ENCODE peak calls at places on chromosomes 2 and 18, in ten cellular contexts. D is transverse colon, B is cardiac muscle cell, I is upper lobe of left lung, G is foreskin keratinocyte, U is cardiac fibroblast, C is IMR-90, V is AG04450, H is BE2C, E is neural crest cell. Y is an unnamed sample.

GRCh38 chr2:240319855-240320560 is 115.5 kb upstream of the GPC1 start:
- DNase-seq in E (no peak), B (peak), H (no peak), V (peak), U (peak), I (peak), D (no peak), C (peak), G (peak), Y (no peak)

GRCh38 chr2:171541202-171541884 is 19.1 kb downstream of the CYBRD1 start:
- DNase-seq in B (no peak), D (no peak), G (no peak), E (no peak), C (no peak), U (no peak), V (no peak), H (no peak), I (no peak), Y (no peak)

GRCh38 chr2:45822272-45822630 is 170.8 kb downstream of the PRKCE start:
- DNase-seq in I (peak), D (no peak), C (peak), G (no peak), B (no peak), V (no peak), H (no peak), U (no peak), E (no peak), Y (no peak)

GRCh38 chr2:144351687-144352086 is 168.2 kb downstream of the ZEB2 start:
- DNase-seq in G (no peak), V (no peak), B (no peak), U (no peak), C (peak), D (no peak), I (no peak), E (no peak), H (no peak), Y (no peak)

GRCh38 chr18:55779711-55780590 is 192.0 kb upstream of the TCF4 start:
- DNase-seq in H (peak), B (peak), C (peak), V (no peak), E (peak), U (peak), D (peak), G (no peak), I (peak), Y (peak)

GRCh38 chr2:109356251-109357035 is 227.4 kb downstream of the SH3RF3 start:
- DNase-seq in G (no peak), V (no peak), H (no peak), B (no peak), I (no peak), E (no peak), U (no peak), D (no peak), C (no peak), Y (no peak)

GRCh38 chr2:106956879-106957278 is 70.9 kb upstream of the ST6GAL2 start:
- DNase-seq in G (peak), D (no peak), B (peak), C (peak), V (peak), I (no peak), H (peak), U (peak), E (no peak), Y (no peak)

GRCh38 chr2:72325592-72326422 is 178.1 kb upstream of the CYP26B1 start:
- DNase-seq in E (no peak), H (peak), G (no peak), V (no peak), D (peak), I (no peak), U (peak), C (peak), B (peak), Y (peak)

GRCh38 chr18:59357928-59358327 is 1.1 kb downstream of the LMAN1 start:
- DNase-seq in I (no peak), G (peak), D (no peak), B (peak), V (peak), U (peak), E (no peak), C (peak), H (no peak), Y (no peak)

GRCh38 chr2:180607501-180608060 is 372.8 kb upstream of the UBE2E3 start:
- DNase-seq in G (no peak), I (no peak), V (no peak), D (no peak), E (no peak), B (no peak), U (no peak), C (no peak), H (no peak), Y (no peak)

DNA sequence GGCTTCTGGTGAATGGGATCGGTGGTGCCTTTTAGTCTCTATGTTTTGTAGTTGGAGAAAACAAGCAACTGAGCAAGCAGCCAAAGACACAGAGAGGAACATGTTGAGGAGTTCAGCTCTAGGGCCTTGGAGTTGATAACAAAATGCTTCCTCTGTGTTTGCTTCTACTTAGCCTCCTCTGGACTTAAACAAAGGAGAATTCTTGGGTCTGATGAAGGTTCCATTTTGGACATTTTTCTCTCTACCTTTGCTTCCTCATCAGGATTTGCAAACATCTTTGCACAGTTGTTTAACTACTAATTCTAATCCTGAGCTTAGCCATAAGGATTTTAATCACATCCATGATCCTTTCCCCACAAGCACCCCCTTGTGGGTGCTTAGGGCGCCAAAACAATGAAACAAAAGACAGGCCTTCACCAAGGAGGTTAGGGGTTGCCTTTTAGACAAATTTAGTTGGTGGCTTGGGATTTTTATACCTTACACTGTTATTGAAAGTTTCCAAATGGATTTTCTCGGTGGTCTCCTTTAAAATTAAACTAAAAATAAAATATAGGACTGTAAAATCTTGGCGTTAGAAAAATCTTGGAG is 148.5 kb upstream of the SATB2 start:
- DNase-seq in D (no peak), U (no peak), B (peak), C (no peak), H (no peak), I (no peak), V (no peak), G (no peak), E (no peak), Y (no peak)
- TF ChIP-seq CTCF in D (no peak), U (peak), B (peak), C (peak), H (peak), I (no peak), V (peak), G (peak), E (peak), Y (no peak)

DNA sequence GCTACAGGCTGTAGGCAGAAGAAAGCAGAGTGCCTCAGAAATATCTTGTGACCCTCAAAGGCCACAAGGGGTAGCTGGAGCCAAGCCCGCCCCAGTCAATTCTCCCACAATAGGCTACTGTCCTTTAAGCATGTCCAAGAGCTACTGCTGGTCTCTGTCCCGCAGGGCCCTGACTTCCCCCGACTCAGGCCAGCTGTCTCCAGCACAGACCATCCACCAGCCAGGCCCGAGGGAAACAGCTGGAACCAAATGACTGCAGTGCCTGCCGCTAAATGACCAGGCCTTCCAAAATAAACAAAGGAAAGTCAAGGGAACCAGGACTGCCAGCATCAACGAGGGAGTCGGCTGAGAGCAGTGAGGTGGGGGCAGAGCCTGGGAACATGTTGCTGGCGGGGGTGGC is 36.7 kb downstream of the MCFD2 start:
- DNase-seq in G (no peak), V (no peak), H (peak), I (peak), U (peak), D (no peak), C (peak), B (peak), E (peak), Y (peak)
- TF ChIP-seq CTCF in G (no peak), V (peak), H (peak), I (no peak), U (no peak), D (no peak), C (peak), B (no peak), E (no peak), Y (no peak)

GRCh38 chr2:64522843-64523428 is 1.2 kb upstream of the AFTPH start:
- DNase-seq in E (peak), I (no peak), U (peak), H (peak), D (peak), G (peak), B (peak), C (peak), V (peak), Y (peak)

GRCh38 chr2:64516651-64517510 is 7.2 kb upstream of the AFTPH start:
- DNase-seq in D (no peak), B (no peak), I (no peak), H (no peak), G (no peak), E (no peak), U (no peak), C (no peak), V (no peak), Y (no peak)

GRCh38 chr2:64514018-64514417 is 10.1 kb upstream of the AFTPH start:
- DNase-seq in U (peak), I (no peak), B (peak), G (peak), V (no peak), H (no peak), C (no peak), E (no peak), D (no peak), Y (no peak)

GRCh38 chr2:64515075-64515474 is 9.1 kb upstream of the AFTPH start:
- DNase-seq in B (no peak), I (no peak), U (no peak), E (no peak), G (no peak), H (no peak), V (no peak), D (no peak), C (no peak), Y (no peak)

DNA sequence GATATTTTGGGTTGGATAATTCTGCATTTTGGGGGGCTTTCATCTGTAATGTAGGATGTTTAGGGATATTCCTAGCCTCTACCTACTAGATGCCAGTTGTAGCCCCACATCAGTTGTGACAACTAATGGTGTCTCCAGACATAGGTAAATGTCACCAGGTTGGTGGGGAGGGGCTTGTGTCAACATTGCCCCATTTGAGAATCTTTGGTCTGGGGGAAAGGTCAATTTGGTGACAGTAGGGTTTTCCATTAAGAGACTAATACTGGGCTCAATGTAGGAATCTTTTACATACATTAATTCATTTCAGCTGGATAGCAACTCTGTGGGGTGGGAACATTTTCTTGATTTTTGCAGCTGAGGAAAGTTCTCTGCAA is 6.6 kb upstream of the AFTPH start:
- DNase-seq in H (no peak), D (no peak), U (no peak), V (no peak), G (no peak), I (no peak), B (no peak), E (no peak), C (no peak), Y (no peak)
- TF ChIP-seq CTCF in H (no peak), D (no peak), U (no peak), V (no peak), G (no peak), I (no peak), B (no peak), E (no peak), C (no peak), Y (no peak)

DNA sequence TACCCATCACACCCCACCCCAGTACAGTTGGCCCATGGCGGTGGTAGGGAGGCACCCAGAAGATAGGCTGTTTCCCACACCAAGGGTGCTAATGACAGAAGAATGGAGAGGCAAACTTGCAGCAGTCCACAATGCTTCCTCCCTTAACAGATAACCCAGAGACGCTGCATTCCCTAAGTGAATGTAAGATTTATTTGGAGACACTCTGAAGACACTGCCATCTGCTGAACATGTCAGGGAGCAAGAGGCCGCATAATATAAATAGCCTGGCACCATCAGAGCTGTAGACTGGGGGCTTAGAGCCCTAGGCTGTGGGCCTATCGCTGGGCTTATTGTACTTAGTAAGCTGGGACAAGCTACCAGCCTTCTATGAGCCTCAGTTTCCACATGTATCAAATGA is 2.2 kb upstream of the IWS1 start:
- DNase-seq in V (no peak), G (no peak), D (no peak), I (no peak), H (no peak), U (no peak), C (no peak), B (no peak), E (no peak), Y (no peak)
- TF ChIP-seq CTCF in V (no peak), G (no peak), D (no peak), I (no peak), H (no peak), U (no peak), C (no peak), B (no peak), E (no peak), Y (no peak)

GRCh38 chr2:104853401-104853925 is 452 bp upstream of the POU3F3 start:
- DNase-seq in G (no peak), D (no peak), E (no peak), H (no peak), U (no peak), V (no peak), B (no peak), C (no peak), I (peak), Y (no peak)
- TF ChIP-seq CTCF in G (no peak), D (no peak), E (no peak), H (no peak), U (no peak), V (no peak), B (no peak), C (no peak), I (no peak), Y (no peak)

GRCh38 chr2:64260817-64261216 is 116.6 kb upstream of the PELI1 start:
- DNase-seq in D (peak), E (no peak), U (peak), I (no peak), V (no peak), G (no peak), H (no peak), B (no peak), C (no peak), Y (no peak)
- TF ChIP-seq CTCF in D (no peak), E (no peak), U (no peak), I (no peak), V (no peak), G (no peak), H (no peak), B (no peak), C (no peak), Y (no peak)

GRCh38 chr2:130963849-130964793 is 127.4 kb downstream of the ARHGEF4 start:
- DNase-seq in I (peak), G (no peak), H (peak), D (no peak), C (no peak), V (no peak), B (peak), U (peak), E (peak), Y (peak)
- TF ChIP-seq CTCF in I (peak), G (peak), H (peak), D (no peak), C (no peak), V (peak), B (peak), U (no peak), E (peak), Y (peak)

DNA sequence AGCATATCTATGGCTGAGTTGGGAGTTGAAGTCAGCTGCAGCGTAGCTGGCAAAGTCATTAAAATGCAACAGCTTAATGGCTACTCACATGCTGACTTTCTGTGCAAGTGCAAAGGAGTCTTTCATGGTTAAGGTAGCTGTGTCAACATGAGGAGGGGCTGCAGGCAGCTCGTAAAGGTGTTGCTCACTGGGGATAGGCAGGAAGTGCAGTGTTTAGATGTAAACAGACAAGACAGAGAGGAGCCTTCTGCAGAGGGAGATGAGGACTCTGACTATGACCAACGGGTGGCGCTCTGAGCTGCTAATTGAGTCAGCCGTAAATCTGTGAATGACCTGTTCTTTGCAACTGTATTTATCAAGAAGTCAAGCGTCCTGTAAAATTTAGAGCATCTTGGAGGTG is 22.3 kb upstream of the CAVIN2 start:
- DNase-seq in U (peak), E (peak), V (no peak), B (peak), G (no peak), I (no peak), C (peak), H (peak), D (peak), Y (peak)
- TF ChIP-seq CTCF in U (peak), E (peak), V (no peak), B (peak), G (peak), I (no peak), C (peak), H (peak), D (peak), Y (peak)

DNA sequence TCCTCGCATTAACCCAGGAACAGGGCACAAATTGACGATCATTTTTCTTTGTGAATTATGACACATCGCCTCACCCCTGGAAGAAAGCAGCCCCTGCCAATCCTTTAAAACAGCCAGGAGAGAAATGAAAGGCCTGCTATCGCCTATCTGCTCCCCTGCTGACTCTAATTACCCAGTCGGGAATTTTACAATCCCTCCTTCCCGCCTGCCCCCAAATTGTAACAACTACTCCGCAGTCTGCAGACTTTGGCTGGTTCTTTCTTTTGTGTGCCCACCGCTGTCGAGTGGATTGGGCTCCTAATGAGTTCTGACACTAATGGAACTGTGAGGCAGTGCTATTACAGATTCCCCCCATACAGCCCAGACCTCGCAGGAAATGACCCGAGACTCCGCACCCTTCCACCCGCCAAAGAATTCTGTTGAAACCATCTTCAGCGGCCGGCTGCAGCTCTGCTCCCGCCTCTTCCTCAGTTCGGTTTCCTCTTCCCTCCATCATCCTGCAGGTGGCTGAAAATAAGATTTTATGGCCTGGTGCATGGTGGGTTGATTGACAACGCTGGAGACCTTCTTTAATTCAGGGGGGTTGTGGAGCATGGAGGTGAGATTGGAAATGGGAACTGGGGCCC is 281.1 kb upstream of the PARD3B start:
- DNase-seq in G (no peak), E (no peak), H (no peak), D (no peak), C (no peak), I (no peak), V (no peak), B (no peak), U (no peak), Y (no peak)
- TF ChIP-seq CTCF in G (no peak), E (no peak), H (no peak), D (no peak), C (no peak), I (no peak), V (no peak), B (no peak), U (no peak), Y (no peak)

GRCh38 chr2:234102112-234102511 is 51.6 kb downstream of the SPP2 start:
- DNase-seq in I (no peak), D (peak), G (peak), C (no peak), V (no peak), E (no peak), B (no peak), U (no peak), H (no peak), Y (no peak)
- TF ChIP-seq CTCF in I (no peak), D (no peak), G (peak), C (no peak), V (no peak), E (no peak), B (no peak), U (no peak), H (no peak), Y (no peak)

Y was measured in glutamatergic neuron.